ENCODE peak calls at places on chromosomes 3 and 15, in six cellular contexts. G is lung; P is heart right ventricle; X is T-helper 17 cell; W is T-cell; A is CD8-positive, alpha-beta T cell. F is an unnamed sample.

GRCh38 chr3:126274735-126275734 is 82.2 kb downstream of the KLF15 start:
- ATAC-seq in X (no peak), P (no peak), G (no peak), A (no peak), W (no peak), F (no peak)

GRCh38 chr3:126102530-126102951 is 18.6 kb upstream of the SLC41A3 start:
- ATAC-seq in G (no peak), X (no peak), W (no peak), A (no peak), P (peak), F (no peak)

GRCh38 chr3:142934128-142934896 is 29.2 kb downstream of the PAQR9 start:
- ATAC-seq in G (no peak), P (no peak), X (no peak), A (no peak), W (no peak), F (no peak)

GRCh38 chr15:33074942-33075341 is 119.6 kb downstream of the FMN1 start:
- ATAC-seq in X (no peak), P (peak), W (no peak), A (no peak), G (no peak), F (no peak)

GRCh38 chr3:4416961-4417360 is 50.1 kb downstream of the SUMF1 start:
- ATAC-seq in A (no peak), P (peak), W (no peak), X (no peak), G (no peak), F (no peak)

GRCh38 chr3:171776839-171777607 is 33.3 kb downstream of the PLD1 start:
- ATAC-seq in W (no peak), G (no peak), X (no peak), A (no peak), P (no peak), F (no peak)

GRCh38 chr15:100075284-100075683 is 266.5 kb downstream of the ADAMTS17 start:
- ATAC-seq in X (no peak), W (no peak), A (no peak), P (peak), G (no peak), F (no peak)

GRCh38 chr15:93520206-93520605 is 431.2 kb upstream of the RGMA start:
- ATAC-seq in X (no peak), A (no peak), W (no peak), P (peak), G (no peak), F (no peak)

GRCh38 chr3:31561891-31562290 is 29.2 kb downstream of the STT3B start:
- ATAC-seq in A (no peak), P (no peak), W (no peak), X (peak), G (no peak), F (no peak)

GRCh38 chr15:89378699-89379422 is 44.2 kb upstream of the POLG start:
- ATAC-seq in G (no peak), X (no peak), W (peak), A (peak), P (peak), F (no peak)

GRCh38 chr15:31495281-31495680 is 168.6 kb downstream of the KLF13 start:
- ATAC-seq in W (no peak), A (no peak), G (no peak), P (no peak), X (no peak), F (no peak)

GRCh38 chr3:32577174-32577573 is 6.5 kb upstream of the DYNC1LI1 start:
- ATAC-seq in X (no peak), A (no peak), G (no peak), W (no peak), P (peak), F (no peak)

GRCh38 chr3:82509106-82509842 is 747.8 kb upstream of the GBE1 start:
- ATAC-seq in X (no peak), W (no peak), G (no peak), P (no peak), A (no peak), F (peak)

GRCh38 chr3:191236635-191237034 is 37.6 kb downstream of the OSTN start:
- ATAC-seq in X (no peak), G (no peak), P (no peak), A (no peak), W (no peak), F (no peak)

GRCh38 chr3:82707035-82707434 is 945.6 kb upstream of the GBE1 start:
- ATAC-seq in W (no peak), G (peak), A (no peak), P (peak), X (no peak), F (no peak)

GRCh38 chr3:64319391-64319790 is 94.1 kb upstream of the PRICKLE2 start:
- ATAC-seq in X (no peak), A (no peak), W (no peak), G (no peak), P (no peak), F (no peak)

GRCh38 chr15:55859681-55860080 is 116.7 kb upstream of the PRTG start:
- ATAC-seq in G (no peak), P (no peak), W (no peak), A (no peak), X (no peak), F (no peak)

GRCh38 chr3:45664558-45664957 is 24.6 kb upstream of the SACM1L start:
- ATAC-seq in W (peak), P (no peak), A (peak), X (peak), G (no peak), F (peak)

GRCh38 chr3:82130056-82130455 is 368.6 kb upstream of the GBE1 start:
- ATAC-seq in P (peak), W (no peak), A (no peak), X (peak), G (no peak), F (peak)

GRCh38 chr15:72421484-72421883 is 23.4 kb downstream of the TMEM202 start:
- ATAC-seq in A (no peak), W (no peak), P (no peak), X (no peak), G (no peak), F (no peak)

GRCh38 chr3:27322634-27323033 is 46.5 kb downstream of the NEK10 start:
- ATAC-seq in W (no peak), P (no peak), G (no peak), A (no peak), X (no peak), F (no peak)

GRCh38 chr15:40872791-40873526 is 1.1 kb downstream of the RHOV start:
- ATAC-seq in W (no peak), P (no peak), A (no peak), X (no peak), G (no peak), F (no peak)

GRCh38 chr3:4355401-4356224 is 52.4 kb downstream of the SETMAR start:
- ATAC-seq in A (no peak), P (peak), G (no peak), X (no peak), W (no peak), F (no peak)

GRCh38 chr3:127959873-127960272 is 44.8 kb downstream of the KBTBD12 start:
- ATAC-seq in W (no peak), A (no peak), X (no peak), G (no peak), P (peak), F (peak)

GRCh38 chr3:5004319-5005152 is 25.3 kb downstream of the BHLHE40 start:
- ATAC-seq in G (no peak), P (no peak), X (no peak), A (no peak), W (no peak), F (no peak)

GRCh38 chr3:150589759-150590158 is 13.4 kb upstream of the SELENOT start:
- ATAC-seq in X (peak), A (no peak), G (no peak), P (peak), W (no peak), F (no peak)

GRCh38 chr15:92733090-92733933 is 77.7 kb upstream of the FAM174B start:
- ATAC-seq in X (no peak), P (no peak), W (no peak), A (no peak), G (peak), F (no peak)

GRCh38 chr3:65915477-65915876 is 123.2 kb downstream of the MAGI1 start:
- ATAC-seq in P (no peak), W (no peak), G (no peak), X (no peak), A (no peak), F (no peak)

GRCh38 chr3:42539871-42540714 is 37.6 kb downstream of the VIPR1 start:
- ATAC-seq in A (peak), G (peak), P (peak), W (peak), X (peak), F (no peak)

GRCh38 chr15:84883433-84883832 is 1.0 kb upstream of the SLC28A1 start:
- ATAC-seq in G (no peak), A (no peak), X (no peak), P (peak), W (no peak), F (no peak)

GRCh38 chr3:155572085-155572484 is 172.8 kb downstream of the PLCH1 start:
- ATAC-seq in P (no peak), A (no peak), W (no peak), X (no peak), G (no peak), F (no peak)

GRCh38 chr3:59555593-59556315 is 505.9 kb upstream of the CFAP20DC start:
- ATAC-seq in A (no peak), X (no peak), W (no peak), G (no peak), P (no peak), F (no peak)

GRCh38 chr3:192636517-192637444 is 90.6 kb downstream of the FGF12 start:
- ATAC-seq in X (no peak), A (no peak), G (no peak), W (no peak), P (peak), F (no peak)

GRCh38 chr3:152222327-152222726 is 46.4 kb upstream of the MBNL1 start:
- ATAC-seq in A (no peak), X (peak), G (peak), P (peak), W (no peak), F (no peak)